ENCODE peak calls at places on chromosomes 12 and 14, in four cellular contexts. One of them, this sample, is unnamed.

GRCh38 chr12:43692064-43692463 is 66.5 kb downstream of the PUS7L start:
- DNase-seq in IMR-90: peak; percentile 67
- DNase-seq in tibial nerve: no peak
- DNase-seq in mesendoderm: peak; percentile 45
- DNase-seq in this sample: no peak

GRCh38 chr12:65965358-65965757 is 141.1 kb downstream of the HMGA2 start:
- DNase-seq in IMR-90: peak; percentile 93
- DNase-seq in mesendoderm: no peak
- DNase-seq in tibial nerve: no peak
- DNase-seq in this sample: no peak

GRCh38 chr14:71583246-71583645 is 349.0 kb upstream of the RGS6 start:
- DNase-seq in IMR-90: no peak
- DNase-seq in mesendoderm: no peak
- DNase-seq in tibial nerve: no peak
- DNase-seq in this sample: no peak

GRCh38 chr12:8948711-8949524 is 527 bp downstream of the M6PR start:
- DNase-seq in mesendoderm: peak; percentile 61
- DNase-seq in IMR-90: peak; percentile 40
- DNase-seq in tibial nerve: no peak
- DNase-seq in this sample: no peak

GRCh38 chr14:42814817-42815216 is 1208.1 kb downstream of the LRFN5 start:
- DNase-seq in IMR-90: no peak
- DNase-seq in mesendoderm: no peak
- DNase-seq in tibial nerve: no peak
- DNase-seq in this sample: no peak

GRCh38 chr14:74038015-74038859 is 19.1 kb downstream of the BBOF1 start:
- DNase-seq in IMR-90: peak; percentile 64
- DNase-seq in mesendoderm: peak; percentile 60
- DNase-seq in tibial nerve: peak; percentile 20
- DNase-seq in this sample: no peak

GRCh38 chr14:22024117-22024516 is 350.5 kb upstream of the OR4E1 start:
- DNase-seq in IMR-90: no peak
- DNase-seq in tibial nerve: no peak
- DNase-seq in mesendoderm: no peak
- DNase-seq in this sample: no peak

GRCh38 chr12:131283191-131283861 is 329.6 kb downstream of the ADGRD1 start:
- DNase-seq in tibial nerve: peak; percentile 3
- DNase-seq in mesendoderm: no peak
- DNase-seq in IMR-90: no peak
- DNase-seq in this sample: no peak

GRCh38 chr12:62640910-62641448 is 174.4 kb downstream of the MON2 start:
- DNase-seq in IMR-90: peak; percentile 68
- DNase-seq in tibial nerve: no peak
- DNase-seq in mesendoderm: peak; percentile 70
- DNase-seq in this sample: no peak

GRCh38 chr12:108773798-108774788 is 42.8 kb upstream of the CORO1C start:
- DNase-seq in IMR-90: peak; percentile 68
- DNase-seq in tibial nerve: peak; percentile 70
- DNase-seq in mesendoderm: peak; percentile 76
- DNase-seq in this sample: peak; percentile 89

GRCh38 chr12:66964629-66965028 is 285.8 kb upstream of the GRIP1 start:
- DNase-seq in IMR-90: no peak
- DNase-seq in mesendoderm: no peak
- DNase-seq in tibial nerve: no peak
- DNase-seq in this sample: no peak

GRCh38 chr14:93114713-93115068 is 1.0 kb downstream of the ITPK1 start:
- DNase-seq in mesendoderm: no peak
- DNase-seq in IMR-90: no peak
- DNase-seq in tibial nerve: no peak
- DNase-seq in this sample: no peak

GRCh38 chr12:46208370-46208769 is 60.5 kb downstream of the SLC38A1 start:
- DNase-seq in IMR-90: no peak
- DNase-seq in tibial nerve: no peak
- DNase-seq in mesendoderm: no peak
- DNase-seq in this sample: no peak

GRCh38 chr14:100846309-100846859 is 20.5 kb downstream of the MEG3 start:
- DNase-seq in IMR-90: no peak
- DNase-seq in tibial nerve: no peak
- DNase-seq in mesendoderm: no peak
- DNase-seq in this sample: no peak

GRCh38 chr14:72766296-72766695 is 127.6 kb downstream of the DPF3 start:
- DNase-seq in IMR-90: no peak
- DNase-seq in mesendoderm: no peak
- DNase-seq in tibial nerve: no peak
- DNase-seq in this sample: no peak

GRCh38 chr12:57196439-57196838 is 20.2 kb upstream of the NXPH4 start:
- DNase-seq in tibial nerve: no peak
- DNase-seq in IMR-90: no peak
- DNase-seq in mesendoderm: no peak
- DNase-seq in this sample: no peak

GRCh38 chr14:79549515-79549914 is 661.8 kb downstream of the DIO2 start:
- DNase-seq in tibial nerve: no peak
- DNase-seq in mesendoderm: no peak
- DNase-seq in IMR-90: peak; percentile 59
- DNase-seq in this sample: no peak

GRCh38 chr12:128644664-128645296 is 179.0 kb downstream of the SLC15A4 start:
- DNase-seq in mesendoderm: peak; percentile 58
- DNase-seq in IMR-90: no peak
- DNase-seq in tibial nerve: peak; percentile 9
- DNase-seq in this sample: no peak

GRCh38 chr14:65032319-65032718 is 45.6 kb downstream of the FNTB start:
- DNase-seq in IMR-90: no peak
- DNase-seq in tibial nerve: no peak
- DNase-seq in mesendoderm: peak; percentile 21
- DNase-seq in this sample: no peak

GRCh38 chr14:104775073-104775489 is 20.5 kb downstream of the AKT1 start:
- DNase-seq in IMR-90: no peak
- DNase-seq in tibial nerve: no peak
- DNase-seq in mesendoderm: no peak
- DNase-seq in this sample: no peak

GRCh38 chr12:39935275-39935674 is 170.6 kb downstream of the SLC2A13 start:
- DNase-seq in IMR-90: peak; percentile 44
- DNase-seq in mesendoderm: no peak
- DNase-seq in tibial nerve: no peak
- DNase-seq in this sample: no peak

GRCh38 chr12:57072661-57073060 is 5.9 kb downstream of the NEMP1 start:
- DNase-seq in tibial nerve: no peak
- DNase-seq in IMR-90: peak; percentile 63
- DNase-seq in mesendoderm: no peak
- DNase-seq in this sample: no peak

GRCh38 chr12:132649226-132649945 is 30.8 kb downstream of the P2RX2 start:
- DNase-seq in mesendoderm: no peak
- DNase-seq in tibial nerve: no peak
- DNase-seq in IMR-90: no peak
- DNase-seq in this sample: no peak

GRCh38 chr12:68113644-68114043 is 45.9 kb downstream of the IFNG start:
- DNase-seq in tibial nerve: no peak
- DNase-seq in IMR-90: no peak
- DNase-seq in mesendoderm: peak; percentile 58
- DNase-seq in this sample: no peak

GRCh38 chr12:110667671-110668070 is 21.2 kb downstream of the HVCN1 start:
- DNase-seq in mesendoderm: no peak
- DNase-seq in IMR-90: no peak
- DNase-seq in tibial nerve: no peak
- DNase-seq in this sample: no peak

GRCh38 chr12:110670161-110670701 is 18.7 kb downstream of the HVCN1 start:
- DNase-seq in mesendoderm: no peak
- DNase-seq in tibial nerve: no peak
- DNase-seq in IMR-90: no peak
- DNase-seq in this sample: no peak

GRCh38 chr12:110666892-110667291 is 22.0 kb downstream of the HVCN1 start:
- DNase-seq in IMR-90: no peak
- DNase-seq in tibial nerve: no peak
- DNase-seq in mesendoderm: no peak
- DNase-seq in this sample: no peak

GRCh38 chr12:110669193-110669502 is 19.8 kb downstream of the HVCN1 start:
- DNase-seq in IMR-90: no peak
- DNase-seq in mesendoderm: no peak
- DNase-seq in tibial nerve: no peak
- DNase-seq in this sample: no peak

DNA sequence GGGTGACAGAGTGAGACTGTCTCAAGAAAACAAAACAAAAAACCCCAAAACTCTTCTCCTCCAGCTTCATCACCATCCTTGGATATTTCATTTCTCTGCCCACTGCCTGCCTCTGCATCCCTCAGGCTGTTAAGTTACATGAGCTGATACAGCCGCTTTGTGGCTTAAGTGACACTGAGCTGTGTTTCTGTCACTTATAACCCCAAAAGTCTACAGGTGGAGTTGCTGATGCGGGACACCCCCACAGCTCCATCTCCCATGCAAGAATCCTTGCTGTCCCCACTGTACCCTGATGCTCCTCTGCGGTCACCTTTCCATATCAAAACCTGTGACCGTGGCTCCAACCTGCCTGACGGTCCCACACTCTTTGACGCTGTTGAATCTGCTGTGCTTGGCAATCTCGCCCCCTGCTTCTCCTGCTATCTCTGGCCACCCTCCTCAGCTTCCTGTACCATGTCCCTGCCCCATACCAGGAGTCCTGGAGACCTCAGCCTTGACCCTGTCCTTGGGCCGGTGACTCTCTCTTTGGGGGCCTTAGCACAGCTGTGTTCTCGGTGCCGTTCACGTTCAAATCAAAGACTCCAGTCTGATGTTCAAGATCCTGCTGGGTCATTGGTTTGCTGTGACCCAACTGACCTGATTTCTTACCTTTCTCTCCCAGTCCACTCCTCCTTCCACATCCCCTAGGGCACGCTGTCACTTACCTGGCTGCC is 20.3 kb downstream of the HVCN1 start:
- DNase-seq in tibial nerve: no peak
- DNase-seq in mesendoderm: no peak
- DNase-seq in IMR-90: no peak
- DNase-seq in this sample: no peak
- H3K4me1 ChIP-seq in tibial nerve: no peaks in the 10 kb centered on the region
- H3K4me1 ChIP-seq in mesendoderm: no peaks in the 10 kb centered on the region
- H3K4me1 ChIP-seq in IMR-90: no peaks in the 10 kb centered on the region
- H3K4me1 ChIP-seq in this sample: peaks cover 3% of the 10 kb centered on the region

GRCh38 chr12:115756271-115756670 is 521.2 kb downstream of the MED13L start:
- DNase-seq in IMR-90: no peak
- DNase-seq in tibial nerve: no peak
- DNase-seq in mesendoderm: no peak
- DNase-seq in this sample: no peak

GRCh38 chr12:115761784-115762183 is 515.7 kb downstream of the MED13L start:
- DNase-seq in mesendoderm: peak; percentile 10
- DNase-seq in IMR-90: no peak
- DNase-seq in tibial nerve: no peak
- DNase-seq in this sample: no peak

GRCh38 chr12:115756804-115757203 is 520.7 kb downstream of the MED13L start:
- DNase-seq in mesendoderm: no peak
- DNase-seq in tibial nerve: no peak
- DNase-seq in IMR-90: no peak
- DNase-seq in this sample: no peak

GRCh38 chr12:115760231-115760630 is 517.3 kb downstream of the MED13L start:
- DNase-seq in tibial nerve: no peak
- DNase-seq in IMR-90: no peak
- DNase-seq in mesendoderm: no peak
- DNase-seq in this sample: no peak

GRCh38 chr12:115758886-115759620 is 518.4 kb downstream of the MED13L start:
- DNase-seq in IMR-90: no peak
- DNase-seq in tibial nerve: no peak
- DNase-seq in mesendoderm: no peak
- DNase-seq in this sample: no peak
- H3K27ac ChIP-seq in IMR-90: no peak overlapping the region
- H3K27ac ChIP-seq in tibial nerve: no peak overlapping the region
- H3K27ac ChIP-seq in mesendoderm: no peak overlapping the region
- H3K27ac ChIP-seq in this sample: no peak overlapping the region

DNA sequence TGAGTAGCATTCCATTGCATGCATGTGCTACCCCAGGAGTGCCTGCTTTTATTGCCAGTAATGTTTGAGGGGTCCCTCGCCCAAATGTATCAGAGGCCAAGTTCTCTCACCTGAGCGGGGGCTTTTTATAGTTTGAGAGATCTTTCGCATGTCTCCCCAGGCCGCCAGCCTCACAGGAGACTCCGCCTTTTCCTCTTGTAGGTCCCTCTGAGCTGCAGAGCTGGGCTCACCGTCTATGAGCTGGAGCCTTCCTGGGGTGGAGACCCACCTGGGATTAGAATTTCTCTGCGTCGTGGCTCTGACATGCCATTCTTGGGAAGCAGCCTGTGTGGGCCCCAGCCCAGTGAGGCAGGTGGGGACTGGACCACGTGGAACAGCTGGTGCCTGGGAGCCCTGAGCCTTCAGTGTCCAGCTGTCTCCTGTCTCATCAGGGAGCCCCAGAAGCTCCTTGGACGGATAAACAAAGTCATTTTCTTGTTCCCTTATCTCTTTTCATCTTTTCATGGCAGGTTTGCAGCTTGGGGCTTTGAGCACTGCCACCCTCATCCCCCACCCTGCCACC is 261.7 kb upstream of the CRY1 start:
- DNase-seq in tibial nerve: no peak
- DNase-seq in mesendoderm: no peak
- DNase-seq in IMR-90: no peak
- DNase-seq in this sample: no peak
- H3K4me1 ChIP-seq in tibial nerve: no peaks in the 10 kb centered on the region
- H3K4me1 ChIP-seq in mesendoderm: no peaks in the 10 kb centered on the region
- H3K4me1 ChIP-seq in IMR-90: peaks cover 4% of the 10 kb centered on the region
- H3K4me1 ChIP-seq in this sample: no peaks in the 10 kb centered on the region

DNA sequence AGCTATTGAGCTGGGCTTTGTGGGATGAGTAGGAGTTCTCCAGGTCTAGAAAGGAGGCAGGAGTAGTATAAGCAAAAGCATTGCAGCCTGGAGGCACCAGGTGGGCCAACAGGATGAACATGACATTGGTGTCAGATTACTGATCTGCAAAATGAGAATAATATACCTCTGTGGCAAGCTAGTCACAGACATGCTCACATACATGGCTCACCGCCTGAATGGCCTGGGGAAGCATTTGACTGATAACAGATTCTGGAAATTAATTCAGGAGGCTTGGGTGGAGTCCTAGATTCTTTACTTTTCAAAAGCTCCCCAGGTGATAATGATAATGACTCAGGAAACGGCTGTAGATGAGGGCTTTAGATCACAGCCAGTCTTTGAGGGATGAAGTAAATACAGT is 709 bp downstream of the TCL1B start:
- DNase-seq in mesendoderm: peak; percentile 57
- DNase-seq in tibial nerve: no peak
- DNase-seq in IMR-90: no peak
- DNase-seq in this sample: no peak
- H3K27ac ChIP-seq in mesendoderm: no peak overlapping the region
- H3K27ac ChIP-seq in tibial nerve: no peak overlapping the region
- H3K27ac ChIP-seq in IMR-90: no peak overlapping the region
- H3K27ac ChIP-seq in this sample: no peak overlapping the region

This sample was measured in heart left ventricle.